ENCODE peak calls at places on chromosome 21, in six cellular contexts. O is tibial artery, J is choroid plexus epithelial cell, P is progenitor cell of endocrine pancreas, F is sciatic nerve, X is HuH-7.5. Q is an unnamed sample.

GRCh38 chr21:35428041-35428400 is 378.9 kb upstream of the RUNX1 start:
- DNase-seq in O (no peak), J (peak), P (no peak), F (no peak), X (no peak), Q (no peak)

GRCh38 chr21:31526040-31526439 is 133.5 kb upstream of the SOD1 start:
- DNase-seq in O (no peak), J (peak), P (no peak), F (no peak), X (no peak), Q (no peak)

GRCh38 chr21:44755227-44755626 is 43.9 kb upstream of the TSPEAR start:
- DNase-seq in O (no peak), J (peak), P (no peak), F (peak), X (no peak), Q (peak)

GRCh38 chr21:29181799-29182470 is 51.5 kb downstream of the MAP3K7CL start:
- DNase-seq in O (no peak), J (peak), P (no peak), F (no peak), X (peak), Q (no peak)

GRCh38 chr21:42679319-42679981 is 26.0 kb downstream of the PDE9A start:
- DNase-seq in O (no peak), J (no peak), P (no peak), F (no peak), X (no peak), Q (no peak)

GRCh38 chr21:32626633-32627196 is 14.5 kb upstream of the CFAP298 start:
- DNase-seq in O (no peak), J (peak), P (no peak), F (no peak), X (no peak), Q (no peak)

GRCh38 chr21:46159390-46159789 is 4.0 kb upstream of the FTCD start:
- DNase-seq in O (no peak), J (no peak), P (no peak), F (no peak), X (no peak), Q (peak)

GRCh38 chr21:36175771-36176565 is 19.3 kb downstream of the DOP1B start:
- DNase-seq in O (no peak), J (no peak), P (no peak), F (no peak), X (no peak), Q (no peak)

GRCh38 chr21:38242036-38242435 is 14.8 kb upstream of the KCNJ15 start:
- DNase-seq in O (no peak), J (peak), P (no peak), F (no peak), X (no peak), Q (no peak)

GRCh38 chr21:35169574-35169973 is 120.5 kb upstream of the RUNX1 start:
- DNase-seq in O (no peak), J (no peak), P (no peak), F (no peak), X (no peak), Q (no peak)

GRCh38 chr21:33640697-33641338 is 723 bp downstream of the CRYZL1 start:
- DNase-seq in O (no peak), J (peak), P (no peak), F (no peak), X (no peak), Q (no peak)

GRCh38 chr21:21973806-21974205 is 975.6 kb downstream of the NCAM2 start:
- DNase-seq in O (no peak), J (peak), P (no peak), F (no peak), X (no peak), Q (no peak)

GRCh38 chr21:35882791-35883240 is 177.5 kb downstream of the SETD4 start:
- DNase-seq in O (no peak), J (peak), P (no peak), F (no peak), X (no peak), Q (no peak)

GRCh38 chr21:17454315-17455027 is 58.4 kb upstream of the CXADR start:
- DNase-seq in O (no peak), J (peak), P (peak), F (peak), X (no peak), Q (peak)

GRCh38 chr21:40300300-40300699 is 433.1 kb downstream of the PCP4 start:
- DNase-seq in O (no peak), J (no peak), P (no peak), F (no peak), X (no peak), Q (no peak)

GRCh38 chr21:17729455-17729854 is 89.7 kb downstream of the C21orf91 start:
- DNase-seq in O (no peak), J (no peak), P (no peak), F (no peak), X (no peak), Q (no peak)

GRCh38 chr21:45613881-45614280 is 29.6 kb upstream of the PCBP3 start:
- DNase-seq in O (no peak), J (peak), P (no peak), F (peak), X (no peak), Q (peak)

GRCh38 chr21:46021398-46021797 is 39.8 kb downstream of the COL6A1 start:
- DNase-seq in O (no peak), J (no peak), P (no peak), F (no peak), X (no peak), Q (no peak)

GRCh38 chr21:41630249-41630648 is 122.3 kb upstream of the TMPRSS2 start:
- DNase-seq in O (no peak), J (peak), P (no peak), F (peak), X (no peak), Q (peak)

GRCh38 chr21:15015622-15016471 is 49.0 kb downstream of the NRIP1 start:
- DNase-seq in O (no peak), J (peak), P (no peak), F (no peak), X (no peak), Q (no peak)